ENCODE peak calls at places on chromosomes 7 and 10, in six cellular contexts. Y is activated CD4-positive, alpha-beta T cell treated with anti-CD3 and anti-CD28 coated beads for 36 hours; E is HT1080; Z is NCI-H1436; I is NCI-H345; Q is aorta. J is an unnamed sample.

GRCh38 chr10:5888352-5888751 is 1.3 kb downstream of the ANKRD16 start:
- DNase-seq in I (no peak), Q (no peak), Y (no peak), E (no peak), Z (no peak), J (no peak)

GRCh38 chr10:4848341-4849041 is 22.5 kb downstream of the AKR1E2 start:
- DNase-seq in Z (no peak), I (no peak), Q (no peak), E (no peak), Y (no peak), J (no peak)

GRCh38 chr7:93194368-93194767 is 31.9 kb downstream of the HEPACAM2 start:
- DNase-seq in Z (no peak), I (no peak), Y (no peak), Q (no peak), E (peak), J (peak)

GRCh38 chr10:122374859-122375721 is 582 bp downstream of the PLEKHA1 start:
- DNase-seq in E (peak), Y (peak), Q (peak), Z (peak), I (peak), J (peak)

GRCh38 chr10:84264611-84265141 is 19.8 kb downstream of the RGR start:
- DNase-seq in E (peak), Y (peak), Q (peak), Z (peak), I (peak), J (peak)

GRCh38 chr7:32102432-32102851 is 32.2 kb upstream of the PDE1C start:
- DNase-seq in I (peak), E (no peak), Q (no peak), Y (no peak), Z (no peak), J (no peak)

GRCh38 chr7:158244430-158244829 is 343.2 kb downstream of the PTPRN2 start:
- DNase-seq in Z (no peak), I (no peak), Y (no peak), E (no peak), Q (no peak), J (no peak)

GRCh38 chr10:61263561-61263960 is 189.6 kb downstream of the TMEM26 start:
- DNase-seq in I (no peak), Y (no peak), E (no peak), Z (no peak), Q (no peak), J (no peak)

GRCh38 chr10:59700709-59701108 is 8.9 kb downstream of the SLC16A9 start:
- DNase-seq in I (no peak), Y (no peak), Z (no peak), E (no peak), Q (no peak), J (no peak)

GRCh38 chr7:2815523-2816240 is 28.4 kb downstream of the GNA12 start:
- DNase-seq in E (no peak), Y (no peak), Z (no peak), Q (no peak), I (no peak), J (no peak)

GRCh38 chr7:95298091-95298490 is 26.2 kb downstream of the PON1 start:
- DNase-seq in Z (no peak), E (no peak), I (no peak), Y (no peak), Q (no peak), J (no peak)

GRCh38 chr7:142485617-142486226 is 227.9 kb upstream of the PRSS58 start:
- DNase-seq in Q (no peak), I (no peak), Y (peak), Z (no peak), E (no peak), J (no peak)

GRCh38 chr7:127783267-127783559 is 131.2 kb downstream of the SND1 start:
- DNase-seq in I (no peak), Y (no peak), Q (no peak), Z (no peak), E (no peak), J (no peak)

GRCh38 chr7:32275216-32275979 is 205.2 kb upstream of the PDE1C start:
- DNase-seq in Q (no peak), Z (no peak), E (peak), Y (peak), I (no peak), J (no peak)

GRCh38 chr7:101858437-101859385 is 41.3 kb downstream of the CUX1 start:
- DNase-seq in I (no peak), Q (no peak), Z (no peak), Y (no peak), E (no peak), J (no peak)

GRCh38 chr7:141290951-141291350 is 217.1 kb downstream of the TMEM178B start:
- DNase-seq in I (no peak), Z (no peak), E (no peak), Y (no peak), Q (no peak), J (no peak)

J was measured in foreskin fibroblast.